ENCODE peak calls at places on chromosome 3, in nine cellular contexts. N, W, I, M, P, J, V, S and F are unnamed samples.

GRCh38 chr3:7667774-7668173 is 806.9 kb downstream of the GRM7 start:
- DNase-seq in J (no peak), I (no peak), M (no peak), W (no peak), V (no peak), N (no peak), P (no peak), S (no peak), F (no peak)

GRCh38 chr3:10280571-10280970 is 12.2 kb downstream of the GHRL start:
- DNase-seq in W (no peak), P (no peak), V (no peak), I (no peak), N (no peak), M (no peak), J (no peak), S (no peak), F (no peak)

GRCh38 chr3:97940034-97940433 is 32.2 kb downstream of the RIOX2 start:
- DNase-seq in V (no peak), N (no peak), M (no peak), S (peak), I (peak), P (no peak), J (no peak), W (no peak), F (no peak)

GRCh38 chr3:50671331-50671730 is 3.4 kb upstream of the DOCK3 start:
- DNase-seq in I (peak), J (peak), P (no peak), W (no peak), V (no peak), N (peak), S (peak), M (no peak), F (no peak)

GRCh38 chr3:46304739-46305138 is 49.2 kb upstream of the CCR2 start:
- DNase-seq in I (no peak), V (no peak), S (no peak), P (no peak), J (no peak), N (no peak), W (no peak), M (no peak), F (no peak)

GRCh38 chr3:46878796-46879436 is 1.4 kb downstream of the PTH1R start:
- DNase-seq in W (no peak), V (no peak), S (peak), J (no peak), I (no peak), N (peak), P (no peak), M (no peak), F (no peak)

GRCh38 chr3:64681827-64682226 is 6.0 kb downstream of the ADAMTS9 start:
- DNase-seq in I (no peak), N (no peak), P (no peak), J (no peak), W (no peak), S (no peak), M (no peak), V (no peak), F (no peak)

GRCh38 chr3:23612296-23612891 is 193.4 kb upstream of the UBE2E1 start:
- DNase-seq in J (peak), N (peak), I (peak), P (peak), S (peak), V (no peak), W (no peak), M (no peak), F (no peak)

GRCh38 chr3:155018621-155019330 is 61.3 kb upstream of the MME start:
- DNase-seq in N (no peak), I (peak), W (no peak), P (no peak), J (no peak), S (no peak), M (no peak), V (no peak), F (no peak)

GRCh38 chr3:190709351-190709773 is 153.1 kb downstream of the GMNC start:
- DNase-seq in N (no peak), S (no peak), J (no peak), P (no peak), V (no peak), W (no peak), I (no peak), M (no peak), F (no peak)

GRCh38 chr3:49655731-49656285 is 18.3 kb upstream of the APEH start:
- DNase-seq in W (no peak), P (no peak), N (no peak), I (no peak), M (no peak), S (no peak), J (no peak), V (no peak), F (no peak)

GRCh38 chr3:143974181-143974876 is 2.7 kb downstream of the DIPK2A start:
- DNase-seq in M (no peak), W (no peak), V (no peak), P (no peak), I (peak), S (no peak), N (no peak), J (no peak), F (no peak)

GRCh38 chr3:129239992-129240391 is 9.4 kb upstream of the COPG1 start:
- DNase-seq in J (no peak), V (no peak), I (no peak), W (no peak), P (no peak), S (no peak), M (no peak), N (no peak), F (no peak)

GRCh38 chr3:32502944-32503286 is 263 bp upstream of the CMTM6 start:
- DNase-seq in P (no peak), I (no peak), W (no peak), M (no peak), N (no peak), S (no peak), J (no peak), V (no peak), F (no peak)

GRCh38 chr3:32500225-32500624 is 2.4 kb downstream of the CMTM6 start:
- DNase-seq in W (no peak), J (peak), P (no peak), I (peak), S (no peak), V (no peak), N (no peak), M (no peak), F (no peak)

GRCh38 chr3:32500880-32501784 is 1.5 kb downstream of the CMTM6 start:
- DNase-seq in V (no peak), I (no peak), M (no peak), J (no peak), N (no peak), P (no peak), S (no peak), W (no peak), F (no peak)

GRCh38 chr3:32501785-32502088 is 915 bp downstream of the CMTM6 start:
- DNase-seq in S (no peak), W (no peak), I (no peak), P (no peak), N (no peak), J (no peak), V (no peak), M (no peak), F (no peak)

GRCh38 chr3:32502089-32502943 is at the start of gene CMTM6:
- DNase-seq in W (peak), M (peak), N (peak), J (peak), P (peak), I (peak), V (peak), S (peak), F (peak)
- TF ChIP-seq POLR2A in W (peak), M (peak), N (peak), J (peak), P (peak), I (peak), V (peak), S (peak), F (peak)

DNA sequence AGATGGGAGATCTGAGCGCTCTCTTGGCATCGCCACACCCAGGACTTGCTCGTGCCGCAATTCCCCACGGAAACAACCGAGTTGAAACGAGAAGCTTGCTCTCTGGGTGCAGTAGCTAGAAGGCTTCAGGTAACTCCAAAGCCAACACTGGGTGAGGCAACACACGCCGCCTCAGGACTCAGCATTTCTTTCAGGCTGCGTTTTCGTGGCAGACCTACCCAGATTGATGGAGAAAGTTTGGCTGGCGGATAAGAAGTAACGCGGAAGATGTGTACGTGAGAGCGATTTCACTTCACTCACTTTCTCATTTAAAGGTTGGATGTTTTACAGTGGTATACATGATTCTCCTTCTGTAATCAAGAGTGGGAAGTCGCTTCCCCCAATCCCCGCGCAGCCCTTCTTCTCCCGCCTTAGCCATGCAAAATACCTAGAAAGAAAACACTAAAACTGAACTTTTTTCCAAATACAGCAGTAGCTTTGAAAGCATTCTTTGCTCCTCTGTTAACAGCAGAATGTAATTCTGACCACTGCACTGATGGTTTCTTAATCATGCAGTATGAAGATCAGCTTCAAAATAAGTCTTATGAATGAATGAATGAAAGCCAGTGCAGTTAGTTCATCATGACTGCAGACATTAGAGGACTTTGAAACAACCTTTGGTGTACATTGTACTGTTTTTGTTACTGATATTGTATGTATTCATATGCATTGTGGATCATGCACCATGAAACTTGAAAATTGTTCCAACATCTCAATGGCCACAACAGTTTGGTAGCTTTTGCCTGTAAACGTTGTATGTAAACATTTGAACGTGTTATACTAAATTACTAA is 1.1 kb upstream of the TNIK start:
- DNase-seq in V (no peak), W (peak), S (peak), P (peak), J (peak), N (no peak), M (peak), I (peak), F (peak)
- TF ChIP-seq POLR2A in V (no peak), W (no peak), S (no peak), P (no peak), J (no peak), N (no peak), M (no peak), I (no peak), F (no peak)

GRCh38 chr3:48285132-48285531 is 44.2 kb downstream of the ZNF589 start:
- DNase-seq in I (no peak), W (no peak), J (peak), P (no peak), V (no peak), M (no peak), S (no peak), N (no peak), F (no peak)
- TF ChIP-seq POLR2A in I (no peak), W (no peak), J (no peak), P (no peak), V (no peak), M (no peak), S (no peak), N (no peak), F (no peak)

DNA sequence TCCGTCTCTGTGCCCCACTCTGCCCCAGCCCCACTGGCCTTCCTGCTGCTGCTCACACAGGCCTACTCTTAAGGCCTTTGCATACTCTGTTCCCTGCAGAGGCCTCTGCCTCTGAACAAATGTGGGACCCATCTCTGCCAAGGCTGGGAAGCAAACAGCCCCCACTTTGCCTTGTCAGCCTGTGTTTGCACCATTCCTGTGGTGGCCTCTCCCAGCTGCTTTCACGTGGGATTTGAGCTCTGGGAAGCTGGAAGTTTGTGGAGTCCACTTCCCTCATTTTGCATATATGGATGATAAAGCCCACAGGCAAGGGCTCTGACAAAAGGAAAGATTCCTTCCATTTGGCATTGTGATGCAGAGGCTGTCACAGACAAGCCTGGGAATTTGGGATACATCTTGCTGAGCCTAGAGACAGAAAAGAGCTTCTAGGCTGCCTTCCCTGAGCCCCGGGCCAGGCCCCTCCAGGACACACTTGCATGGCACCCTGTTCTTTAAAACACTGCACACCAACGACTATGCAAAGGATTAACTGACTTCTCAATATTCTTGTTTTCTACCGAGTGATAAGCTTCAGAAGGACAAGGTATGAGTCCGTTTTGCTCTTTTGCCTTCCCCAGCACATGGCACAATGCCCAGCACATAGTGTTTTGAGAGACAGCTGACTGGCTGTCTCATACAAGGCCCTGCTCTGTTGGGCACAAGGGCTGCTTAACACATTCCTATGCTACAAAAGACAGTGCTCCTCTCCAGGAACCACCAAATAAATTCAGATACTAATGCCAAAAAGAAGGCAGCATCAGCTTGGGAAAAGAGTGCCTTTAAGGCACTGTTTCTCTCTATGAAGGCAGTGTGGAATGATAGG is 120.7 kb upstream of the TOPAZ1 start:
- DNase-seq in M (no peak), S (no peak), N (no peak), P (no peak), W (no peak), V (peak), I (no peak), J (no peak), F (no peak)
- TF ChIP-seq POLR2A in M (no peak), S (no peak), N (no peak), P (no peak), W (no peak), V (no peak), I (no peak), J (no peak), F (no peak)